ENCODE peak calls at places on chromosomes 5 and 9, in seven cellular contexts. W is IMR-90, U is mesenchymal stem cell, F is mesendoderm, M is neuronal stem cell, J is H9, A is H1. X is an unnamed sample.

GRCh38 chr5:172945151-172945550 is 14.1 kb upstream of the RPL26L1 start:
- DNase-seq in J (no peak), M (no peak), W (no peak), F (no peak), A (no peak), U (no peak), X (no peak)

GRCh38 chr9:99173570-99174504 is 47.9 kb downstream of the ALG2 start:
- DNase-seq in U (no peak), M (no peak), F (no peak), J (no peak), W (no peak), A (no peak), X (no peak)

GRCh38 chr9:96376926-96377874 is 6.3 kb downstream of the SLC35D2 start:
- DNase-seq in U (peak), F (peak), M (no peak), W (peak), J (no peak), A (no peak), X (peak)

GRCh38 chr5:152405145-152405544 is at the start of gene NMUR2:
- DNase-seq in A (peak), U (no peak), M (peak), F (peak), W (no peak), J (peak), X (no peak)

GRCh38 chr5:67983251-67983941 is 232.2 kb upstream of the PIK3R1 start:
- DNase-seq in A (no peak), M (no peak), J (no peak), F (no peak), W (peak), U (peak), X (no peak)

GRCh38 chr9:131657456-131657855 is 82.4 kb downstream of the RAPGEF1 start:
- DNase-seq in U (no peak), J (no peak), F (no peak), M (no peak), A (no peak), W (no peak), X (no peak)

GRCh38 chr9:4303002-4303401 is 3.1 kb upstream of the GLIS3 start:
- DNase-seq in A (no peak), U (peak), F (no peak), W (peak), J (no peak), M (no peak), X (peak)

GRCh38 chr5:34756781-34757624 is 82.0 kb upstream of the TTC23L start:
- DNase-seq in A (no peak), W (no peak), J (no peak), F (no peak), M (no peak), U (peak), X (peak)

GRCh38 chr5:36066001-36066539 is 612 bp downstream of the UGT3A2 start:
- DNase-seq in M (no peak), A (no peak), F (no peak), W (no peak), U (no peak), J (no peak), X (no peak)

GRCh38 chr9:126292736-126293521 is 33.7 kb upstream of the MVB12B start:
- DNase-seq in F (no peak), A (no peak), U (no peak), W (no peak), J (no peak), M (no peak), X (no peak)

GRCh38 chr5:149056611-149057165 is 6.2 kb downstream of the SH3TC2 start:
- DNase-seq in W (peak), F (no peak), A (no peak), J (no peak), U (no peak), M (no peak), X (no peak)

GRCh38 chr9:120692901-120693573 is 21.2 kb downstream of the MEGF9 start:
- DNase-seq in W (peak), F (no peak), U (peak), J (no peak), M (no peak), A (no peak), X (no peak)

GRCh38 chr9:130053504-130054427 is at the start of gene GPR107:
- DNase-seq in U (peak), M (peak), J (peak), W (peak), A (no peak), F (peak), X (peak)

GRCh38 chr5:154627711-154628678 is 127.2 kb upstream of the LARP1 start:
- DNase-seq in A (no peak), U (no peak), F (no peak), M (no peak), W (no peak), J (no peak), X (no peak)

GRCh38 chr5:131628990-131629389 is 6.0 kb downstream of the RAPGEF6 start:
- DNase-seq in J (no peak), F (no peak), U (peak), W (peak), A (no peak), M (no peak), X (no peak)

GRCh38 chr5:98454904-98455303 is 318.6 kb upstream of the RGMB start:
- DNase-seq in F (no peak), J (no peak), W (peak), U (peak), A (no peak), M (no peak), X (peak)

GRCh38 chr5:153816870-153817269 is 221.8 kb downstream of the FAM114A2 start:
- DNase-seq in M (no peak), A (no peak), F (peak), J (no peak), W (no peak), U (peak), X (no peak)

GRCh38 chr5:173765030-173765644 is 123.0 kb upstream of the CPEB4 start:
- DNase-seq in J (no peak), F (no peak), W (no peak), M (no peak), A (no peak), U (peak), X (peak)

GRCh38 chr9:93081081-93081529 is 14.9 kb upstream of the CARD19 start:
- DNase-seq in J (no peak), U (peak), M (no peak), F (no peak), W (no peak), A (no peak), X (no peak)

GRCh38 chr5:65776707-65777141 is 54.7 kb downstream of the NLN start:
- DNase-seq in U (peak), F (no peak), M (no peak), J (no peak), A (no peak), W (peak), X (no peak)

GRCh38 chr9:96501981-96502833 is 52.2 kb downstream of the HABP4 start:
- DNase-seq in J (no peak), W (no peak), A (no peak), U (no peak), M (no peak), F (no peak), X (no peak)

GRCh38 chr5:162434311-162434710 is 366.7 kb downstream of the GABRG2 start:
- DNase-seq in W (no peak), F (no peak), J (no peak), M (no peak), U (no peak), A (no peak), X (no peak)

GRCh38 chr9:89597711-89598707 is 6.8 kb upstream of the GADD45G start:
- DNase-seq in M (peak), W (peak), U (peak), J (peak), A (no peak), F (peak), X (peak)

GRCh38 chr5:109324351-109324750 is 85.4 kb downstream of the PJA2 start:
- DNase-seq in U (no peak), M (no peak), A (no peak), W (no peak), F (peak), J (no peak), X (no peak)

GRCh38 chr9:134026981-134027380 is 1.7 kb downstream of the BRD3OS start:
- DNase-seq in M (no peak), J (no peak), F (no peak), W (no peak), A (no peak), U (no peak), X (no peak)
- H2BK120ac ChIP-seq in M (no peak), J (no peak), F (no peak), W (no peak), A (no peak), U (no peak), X (no peak)

DNA sequence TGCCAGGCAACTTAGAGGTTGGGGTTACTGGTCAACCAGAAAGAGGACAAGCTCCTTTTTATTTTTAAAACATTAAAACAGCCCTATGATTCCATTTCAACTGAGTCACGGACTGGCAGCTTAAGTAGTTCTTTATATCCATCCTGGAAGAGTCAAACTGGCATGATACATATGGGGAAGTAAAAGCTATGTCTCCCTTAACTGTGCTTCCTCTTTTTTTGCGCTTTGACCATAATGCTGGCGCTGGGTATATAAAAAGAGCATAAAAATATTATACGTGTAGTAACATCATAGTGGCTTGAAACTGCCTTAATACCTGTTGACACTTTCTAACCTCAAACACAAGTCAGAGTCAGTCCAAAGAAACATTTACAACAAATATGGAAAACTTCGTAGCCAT is 274.4 kb downstream of the CSNK1G3 start:
- DNase-seq in A (no peak), W (no peak), J (no peak), M (no peak), U (no peak), F (no peak), X (no peak)
- H2BK120ac ChIP-seq in A (no peak), W (no peak), J (no peak), M (no peak), U (no peak), F (no peak), X (no peak)

DNA sequence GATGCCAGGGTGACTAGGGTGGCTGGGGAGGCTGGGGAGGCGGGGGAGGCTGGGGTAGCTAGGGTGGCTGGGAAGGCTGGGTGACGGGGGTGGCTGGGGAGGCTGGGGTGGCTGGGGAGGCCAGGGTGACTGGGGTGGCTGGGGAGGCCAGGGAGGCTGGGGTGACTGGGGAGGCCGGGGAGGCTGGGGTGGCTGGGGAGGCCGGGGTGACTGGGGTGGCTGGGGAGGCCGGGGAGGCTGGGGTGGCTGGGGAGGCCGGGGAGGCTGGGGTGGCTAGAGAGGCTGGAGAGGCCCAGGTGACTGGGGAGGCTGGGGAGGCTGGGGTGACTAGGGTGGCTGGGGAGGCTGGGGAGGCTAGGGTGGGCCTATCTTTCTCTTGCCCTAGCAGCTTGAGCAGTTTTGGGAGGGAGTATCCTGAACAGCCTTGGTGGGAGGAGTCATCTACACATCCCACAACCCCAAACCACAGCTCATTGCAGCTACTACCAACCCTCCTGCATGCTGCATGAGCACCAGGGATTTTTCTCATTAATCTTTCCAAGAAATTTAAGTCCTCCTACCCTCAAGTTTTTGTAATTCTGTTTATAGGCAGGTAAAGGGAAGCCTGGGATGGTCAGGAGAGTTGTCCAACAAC is 203.2 kb upstream of the IRX1 start:
- DNase-seq in U (no peak), J (no peak), F (no peak), W (no peak), A (no peak), M (no peak), X (no peak)
- H2BK120ac ChIP-seq in U (no peak), J (no peak), F (no peak), W (no peak), A (no peak), M (no peak), X (no peak)

DNA sequence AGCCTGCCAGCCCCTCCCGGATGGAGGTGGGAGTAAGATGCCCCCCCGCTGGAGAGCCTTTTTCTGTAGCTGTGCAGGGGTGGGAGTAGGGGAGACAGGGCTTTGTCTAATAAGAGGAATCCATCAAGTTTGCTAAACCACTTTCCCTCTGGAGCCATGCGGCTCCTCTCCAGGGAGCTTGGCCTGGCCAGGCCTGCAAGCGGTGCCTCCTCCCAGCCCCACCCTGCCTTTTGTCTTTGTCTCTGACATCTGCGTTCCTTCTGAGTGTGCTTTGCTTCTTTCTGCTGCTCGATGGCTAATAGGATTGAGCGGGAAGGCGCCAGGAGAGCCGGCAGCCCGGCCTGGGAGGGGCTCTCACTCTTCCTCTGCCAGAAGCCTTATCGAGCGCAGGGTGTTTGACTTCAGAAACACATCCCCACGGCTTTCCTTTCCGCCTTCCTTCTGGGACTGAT is 26.7 kb upstream of the FCN1 start:
- DNase-seq in A (no peak), F (peak), W (no peak), M (peak), J (no peak), U (no peak), X (no peak)
- H2BK120ac ChIP-seq in A (no peak), F (no peak), W (no peak), M (peak), J (no peak), U (no peak), X (no peak)

X was measured in trophoblast cell.